ENCODE peak calls at places on chromosomes 13 and 19, in four cellular contexts. W, N, G and I are unnamed samples. For H3K4me1, the result is how much of the 10 kb centered on the place peaks cover.

GRCh38 chr19:34418300-34418699 is 9.9 kb upstream of the UBA2 start:
- DNase-seq in W (no peak), N (no peak), G (no peak), I (no peak)

GRCh38 chr13:77751513-77752456 is 54.3 kb downstream of the SLAIN1 start:
- DNase-seq in W (peak), G (no peak), N (peak), I (no peak)

GRCh38 chr19:900302-901111 is 7.2 kb downstream of the RNU6-9 start:
- DNase-seq in W (no peak), G (no peak), N (no peak), I (no peak)

GRCh38 chr13:113448885-113449692 is 4.2 kb downstream of the ADPRHL1 start:
- DNase-seq in G (no peak), W (peak), N (peak), I (peak)

GRCh38 chr19:30718014-30718413 is 345.8 kb downstream of the ZNF536 start:
- DNase-seq in W (no peak), G (no peak), N (no peak), I (no peak)

GRCh38 chr19:470701-471100 is 9.9 kb upstream of the SHC2 start:
- DNase-seq in G (no peak), N (no peak), W (no peak), I (peak)

GRCh38 chr19:4676955-4677731 is 7.0 kb upstream of the MYDGF start:
- DNase-seq in W (no peak), G (no peak), N (peak), I (no peak)

GRCh38 chr13:99288069-99288468 is 19.1 kb downstream of the GPR183 start:
- DNase-seq in W (no peak), N (no peak), G (no peak), I (no peak)

GRCh38 chr13:105643966-105644365 is 891.5 kb downstream of the EFNB2 start:
- DNase-seq in N (no peak), W (no peak), G (no peak), I (no peak)

GRCh38 chr13:112696869-112697465 is 7.1 kb downstream of the ATP11A start:
- DNase-seq in W (no peak), G (no peak), N (no peak), I (peak)

GRCh38 chr13:22372261-22372660 is 701.4 kb downstream of the FGF9 start:
- DNase-seq in G (no peak), W (no peak), N (no peak), I (no peak)

GRCh38 chr13:94384217-94384905 is 95.1 kb downstream of the DCT start:
- DNase-seq in N (no peak), W (no peak), G (no peak), I (no peak)

GRCh38 chr19:28531979-28532378 is 681.0 kb downstream of the UQCRFS1 start:
- DNase-seq in G (no peak), N (no peak), W (no peak), I (no peak)

GRCh38 chr13:112056284-112056727 is 10.6 kb upstream of the SOX1 start:
- DNase-seq in G (no peak), N (no peak), W (no peak), I (no peak)

GRCh38 chr19:5218255-5218855 is 122.3 kb downstream of the PTPRS start:
- DNase-seq in W (no peak), G (no peak), N (no peak), I (no peak)

GRCh38 chr13:25874907-25875306 is 176.9 kb downstream of the SHISA2 start:
- DNase-seq in N (no peak), G (no peak), W (no peak), I (no peak)

GRCh38 chr19:6967962-6968361 is 53.3 kb downstream of the MBD3L2B start:
- DNase-seq in W (no peak), G (no peak), N (no peak), I (no peak)

GRCh38 chr19:40013991-40014390 is 17.1 kb downstream of the ZNF546 start:
- DNase-seq in W (no peak), N (no peak), G (no peak), I (no peak)

GRCh38 chr13:38348890-38349289 is 761 bp upstream of the UFM1 start:
- DNase-seq in G (no peak), N (no peak), W (no peak), I (no peak)

GRCh38 chr13:77868717-77869116 is 49.9 kb downstream of the EDNRB start:
- DNase-seq in W (no peak), G (no peak), N (no peak), I (no peak)

GRCh38 chr19:43560687-43561086 is 14.6 kb downstream of the XRCC1 start:
- DNase-seq in N (no peak), W (no peak), G (no peak), I (no peak)

GRCh38 chr13:111449041-111449440 is 128.6 kb downstream of the TEX29 start:
- DNase-seq in W (no peak), N (no peak), G (no peak), I (no peak)

GRCh38 chr13:94233831-94234230 is 245.7 kb downstream of the DCT start:
- DNase-seq in N (no peak), G (no peak), W (no peak), I (no peak)

GRCh38 chr13:109209526-109209925 is 576.9 kb downstream of the IRS2 start:
- DNase-seq in W (no peak), G (no peak), N (no peak), I (no peak)

GRCh38 chr19:29966594-29967249 is 24.7 kb downstream of the URI1 start:
- DNase-seq in N (no peak), W (no peak), G (no peak), I (no peak)

GRCh38 chr19:29539131-29539530 is 13.3 kb downstream of the VSTM2B start:
- DNase-seq in G (no peak), N (peak), W (no peak), I (no peak)

GRCh38 chr19:15812059-15812722 is 3.3 kb downstream of the OR10H1 start:
- DNase-seq in N (no peak), W (no peak), G (no peak), I (no peak)

DNA sequence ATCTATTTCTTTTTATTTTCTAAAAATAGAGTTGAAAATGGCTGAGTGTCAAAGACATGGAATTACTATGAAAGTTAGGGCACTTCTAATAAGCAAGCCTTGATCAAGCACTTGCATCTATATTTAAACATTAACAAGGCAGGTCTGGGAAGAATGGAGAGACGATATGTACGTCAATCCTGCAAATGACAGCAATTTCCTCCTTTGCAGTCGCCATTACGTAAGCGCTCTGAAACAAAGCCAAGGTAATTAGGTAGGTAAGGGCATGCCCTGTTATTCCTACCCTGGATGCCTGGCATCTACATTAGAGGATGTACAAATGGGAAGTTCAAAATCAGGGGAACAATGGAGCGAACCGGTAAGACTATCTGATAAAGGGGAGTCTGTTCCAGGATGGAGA is 664.0 kb upstream of the ARGLU1 start:
- DNase-seq in G (no peak), N (no peak), W (no peak), I (no peak)
- H3K4me1 ChIP-seq in G (under half), N (under half), W (under half), I (under half)

GRCh38 chr19:48614436-48615144 is at the start of gene FAM83E:
- DNase-seq in W (peak), N (peak), G (no peak), I (no peak)
- H3K27ac ChIP-seq in W (no peak), N (peak), G (peak), I (no peak)

DNA sequence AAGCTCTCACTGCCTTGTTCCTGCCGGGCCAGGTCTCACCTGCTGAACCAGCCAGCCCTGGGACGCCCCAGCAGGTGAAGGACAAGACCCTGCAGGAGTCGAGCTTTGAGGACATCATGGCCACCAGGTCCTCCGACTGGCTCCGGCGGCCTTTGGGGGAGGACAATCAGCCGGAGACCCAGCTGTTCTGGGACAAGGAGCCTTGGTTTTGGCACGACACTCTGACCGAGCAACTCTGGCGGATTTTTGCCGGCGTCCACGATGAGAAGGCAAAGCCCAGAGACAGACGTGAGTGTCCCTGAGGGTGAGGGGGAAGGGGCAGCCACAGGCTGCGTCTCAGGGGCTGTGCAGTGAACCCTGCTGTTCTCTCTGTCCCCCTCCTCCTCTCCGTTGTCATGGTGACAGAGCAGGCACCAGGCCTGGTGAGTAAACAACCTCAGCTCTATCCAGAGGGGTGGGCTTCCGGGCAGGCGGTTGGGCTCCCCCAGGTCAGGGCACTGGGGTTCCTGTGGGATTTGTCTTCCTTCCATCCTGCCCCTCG is 9.7 kb downstream of the TLE6 start:
- DNase-seq in G (no peak), W (no peak), N (no peak), I (no peak)
- H3K4me3 ChIP-seq in G (no peak), W (no peak), N (no peak), I (no peak)

GRCh38 chr19:56114051-56114694 is 6.9 kb downstream of the ZNF787 start:
- DNase-seq in W (no peak), N (no peak), G (no peak), I (no peak)
- H3K4me1 ChIP-seq in W (half or more), N (half or more), G (half or more), I (under half)

GRCh38 chr13:80577285-80577684 is 236.4 kb upstream of the SPRY2 start:
- DNase-seq in W (no peak), G (no peak), N (no peak), I (no peak)

GRCh38 chr13:80572867-80573266 is 231.9 kb upstream of the SPRY2 start:
- DNase-seq in W (no peak), N (no peak), G (no peak), I (no peak)

GRCh38 chr13:80574113-80574512 is 233.2 kb upstream of the SPRY2 start:
- DNase-seq in W (no peak), N (no peak), G (no peak), I (no peak)

GRCh38 chr13:80571346-80572307 is 230.7 kb upstream of the SPRY2 start:
- DNase-seq in G (no peak), W (no peak), N (no peak), I (no peak)

GRCh38 chr13:80572308-80572676 is 231.4 kb upstream of the SPRY2 start:
- DNase-seq in G (no peak), N (no peak), W (no peak), I (no peak)
- H3K27ac ChIP-seq in G (no peak), N (no peak), W (no peak), I (no peak)

GRCh38 chr13:20288561-20288960 is 56.4 kb upstream of the GJB6 start:
- DNase-seq in W (no peak), G (no peak), N (no peak), I (no peak)

GRCh38 chr13:20291037-20291436 is 58.9 kb upstream of the GJB6 start:
- DNase-seq in W (no peak), G (no peak), N (no peak), I (no peak)

GRCh38 chr13:20291675-20292074 is 59.6 kb upstream of the GJB6 start:
- DNase-seq in W (no peak), N (no peak), G (no peak), I (no peak)

GRCh38 chr13:20285530-20285929 is 53.4 kb upstream of the GJB6 start:
- DNase-seq in N (no peak), G (no peak), W (no peak), I (no peak)

GRCh38 chr13:20287976-20288375 is 55.9 kb upstream of the GJB6 start:
- DNase-seq in G (no peak), W (no peak), N (no peak), I (no peak)
- H3K4me3 ChIP-seq in G (no peak), W (no peak), N (no peak), I (no peak)

GRCh38 chr13:97296740-97297139 is 74.6 kb downstream of the MBNL2 start:
- DNase-seq in N (no peak), W (no peak), G (no peak), I (no peak)
- H3K4me1 ChIP-seq in N (under half), W (under half), G (half or more), I (under half)

DNA sequence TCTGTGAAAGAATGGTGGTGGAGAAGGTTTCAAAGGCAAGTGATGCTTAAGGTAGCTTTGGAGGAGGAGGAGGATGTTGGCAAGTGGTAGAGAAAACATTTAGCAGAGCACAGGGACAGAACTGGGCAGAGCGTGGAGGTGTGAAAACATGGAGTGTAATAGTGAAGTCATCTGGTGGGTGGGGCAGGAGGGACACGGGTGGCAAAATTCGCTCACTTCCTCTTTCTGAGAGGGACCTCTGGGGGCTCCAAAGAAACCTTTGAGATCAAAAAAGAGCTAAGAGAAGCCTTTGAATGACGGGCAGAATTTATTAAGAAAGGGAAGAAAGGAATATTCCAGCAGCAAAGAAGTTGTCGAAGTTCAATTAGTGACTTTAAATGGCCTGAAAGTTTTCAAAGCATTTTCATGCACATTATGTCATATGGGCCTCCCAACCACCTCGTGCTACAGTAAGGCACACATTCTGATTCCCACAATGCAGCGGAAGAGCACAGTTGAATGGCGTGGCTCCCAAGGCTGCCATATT is 82.8 kb downstream of the STARD13 start:
- DNase-seq in N (no peak), G (no peak), W (no peak), I (no peak)
- H3K27ac ChIP-seq in N (peak), G (peak), W (peak), I (no peak)